ENCODE peak calls at places on chromosome 1, in nine cellular contexts. Q is pancreas, A is body of pancreas, F is AG04449, V is K562, X is stomach, J is fibroblast of mammary gland, H is endothelial cell, B is esophagus squamous epithelium. O is an unnamed sample.

GRCh38 chr1:43565600-43566360 is 35.1 kb downstream of the PTPRF start:
- DNase-seq in F (no peak), Q (peak; percentile 84), B (no peak), V (peak; percentile 93), A (peak; percentile 61), H (peak; percentile 66), J (peak; percentile 50), X (peak; percentile 55), O (no peak)

GRCh38 chr1:156618853-156619581 is at the start of gene HAPLN2:
- DNase-seq in B (no peak), V (peak; percentile 47), J (no peak), X (no peak), Q (no peak), F (no peak), A (peak; percentile 33), H (peak; percentile 73), O (no peak)

GRCh38 chr1:114009393-114009792 is 30.1 kb downstream of the OLFML3 start:
- DNase-seq in Q (no peak), V (no peak), F (no peak), X (no peak), J (peak; percentile 84), B (no peak), H (no peak), A (no peak), O (peak; percentile 72)

GRCh38 chr1:234716907-234717375 is 107.0 kb upstream of the IRF2BP2 start:
- DNase-seq in H (no peak), B (no peak), A (no peak), X (no peak), J (no peak), Q (no peak), F (no peak), V (no peak), O (no peak)

GRCh38 chr1:99250724-99251123 is 13.6 kb upstream of the PLPPR4 start:
- DNase-seq in J (no peak), H (no peak), A (no peak), B (no peak), V (no peak), F (no peak), X (no peak), Q (no peak), O (no peak)

GRCh38 chr1:56516539-56517252 is 62.7 kb downstream of the PLPP3 start:
- DNase-seq in X (peak; percentile 37), B (no peak), H (no peak), A (peak; percentile 82), J (peak; percentile 72), V (peak; percentile 42), F (peak; percentile 12), Q (no peak), O (peak; percentile 20)

GRCh38 chr1:34816778-34817177 is 24.0 kb downstream of the GJA4 start:
- DNase-seq in A (no peak), F (no peak), V (no peak), H (no peak), J (no peak), Q (no peak), B (no peak), X (no peak), O (no peak)

GRCh38 chr1:9459784-9460407 is 79.4 kb upstream of the SLC25A33 start:
- DNase-seq in B (no peak), X (no peak), A (no peak), H (no peak), F (no peak), V (no peak), J (no peak), Q (no peak), O (no peak)

GRCh38 chr1:151491641-151492040 is 19.5 kb upstream of the CGN start:
- DNase-seq in A (no peak), H (no peak), X (no peak), J (no peak), Q (no peak), V (no peak), B (no peak), F (no peak), O (no peak)

GRCh38 chr1:94143809-94144176 is 22.8 kb upstream of the ABCA4 start:
- DNase-seq in A (no peak), F (no peak), H (no peak), Q (no peak), X (no peak), V (no peak), B (no peak), J (no peak), O (no peak)

GRCh38 chr1:113946668-113947387 is 17.7 kb downstream of the HIPK1 start:
- DNase-seq in X (no peak), Q (no peak), B (no peak), V (no peak), F (no peak), A (no peak), J (no peak), H (no peak), O (no peak)

GRCh38 chr1:6612641-6613360 is 730 bp upstream of the PHF13 start:
- DNase-seq in J (peak; percentile 32), V (no peak), H (peak; percentile 36), X (peak; percentile 62), A (peak; percentile 53), Q (no peak), B (no peak), F (no peak), O (no peak)

GRCh38 chr1:167826127-167826526 is 87.8 kb downstream of the ADCY10 start:
- DNase-seq in H (no peak), Q (no peak), X (no peak), F (no peak), B (no peak), V (no peak), J (no peak), A (no peak), O (no peak)

GRCh38 chr1:4463631-4464030 is 190.8 kb upstream of the AJAP1 start:
- DNase-seq in X (no peak), Q (no peak), B (no peak), H (no peak), V (no peak), F (no peak), A (no peak), J (no peak), O (no peak)

GRCh38 chr1:170134606-170135005 is 11.2 kb upstream of the NTMT2 start:
- DNase-seq in A (no peak), Q (no peak), F (no peak), J (no peak), B (no peak), V (no peak), H (no peak), X (no peak), O (no peak)

GRCh38 chr1:212030936-212031528 is 4.3 kb downstream of the INTS7 start:
- DNase-seq in F (peak; percentile 87), J (peak; percentile 96), V (no peak), Q (no peak), B (no peak), H (no peak), X (no peak), A (no peak), O (peak; percentile 66)

GRCh38 chr1:150235436-150235851 is 468 bp downstream of the ANP32E start:
- DNase-seq in J (peak; percentile 20), H (peak; percentile 11), B (no peak), A (peak; percentile 20), Q (no peak), V (peak; percentile 51), F (no peak), X (no peak), O (no peak)

GRCh38 chr1:94633051-94633450 is 91.5 kb upstream of the F3 start:
- DNase-seq in A (peak; percentile 46), J (peak; percentile 67), B (no peak), Q (no peak), V (no peak), H (no peak), X (no peak), F (peak; percentile 55), O (no peak)

GRCh38 chr1:221945669-221946068 is 203.8 kb upstream of the DUSP10 start:
- DNase-seq in V (no peak), F (no peak), J (no peak), Q (no peak), X (no peak), H (no peak), B (no peak), A (no peak), O (no peak)
- TF ChIP-seq CTCF in V (no peak), F (no peak), J (no peak), Q (no peak), X (no peak), H (no peak), B (no peak), A (no peak), O (no peak)

GRCh38 chr1:21573971-21574458 is 64.8 kb downstream of the ALPL start:
- DNase-seq in Q (peak; percentile 81), J (peak; percentile 83), B (no peak), X (peak; percentile 80), F (no peak), H (peak; percentile 71), A (peak; percentile 82), V (peak; percentile 49), O (peak; percentile 92)
- TF ChIP-seq CTCF in Q (no peak), J (peak; percentile 58), B (peak; percentile 32), X (peak; percentile 27), F (peak; percentile 60), H (peak; percentile 16), A (peak; percentile 40), V (peak; percentile 79), O (peak; percentile 62)

GRCh38 chr1:38889589-38889988 is 8.2 kb upstream of the GJA9 start:
- DNase-seq in V (no peak), B (no peak), Q (no peak), X (no peak), F (no peak), A (no peak), J (no peak), H (no peak), O (no peak)

GRCh38 chr1:38896169-38896568 is 14.8 kb upstream of the GJA9 start:
- DNase-seq in A (no peak), J (no peak), Q (no peak), H (no peak), X (no peak), F (no peak), V (no peak), B (no peak), O (no peak)

GRCh38 chr1:38888423-38889333 is 7.3 kb upstream of the GJA9 start:
- DNase-seq in X (no peak), J (no peak), H (no peak), Q (no peak), V (no peak), F (no peak), B (no peak), A (no peak), O (no peak)

GRCh38 chr1:38892976-38893375 is 11.6 kb upstream of the GJA9 start:
- DNase-seq in H (no peak), A (no peak), F (no peak), X (no peak), V (no peak), J (no peak), B (no peak), Q (no peak), O (no peak)

DNA sequence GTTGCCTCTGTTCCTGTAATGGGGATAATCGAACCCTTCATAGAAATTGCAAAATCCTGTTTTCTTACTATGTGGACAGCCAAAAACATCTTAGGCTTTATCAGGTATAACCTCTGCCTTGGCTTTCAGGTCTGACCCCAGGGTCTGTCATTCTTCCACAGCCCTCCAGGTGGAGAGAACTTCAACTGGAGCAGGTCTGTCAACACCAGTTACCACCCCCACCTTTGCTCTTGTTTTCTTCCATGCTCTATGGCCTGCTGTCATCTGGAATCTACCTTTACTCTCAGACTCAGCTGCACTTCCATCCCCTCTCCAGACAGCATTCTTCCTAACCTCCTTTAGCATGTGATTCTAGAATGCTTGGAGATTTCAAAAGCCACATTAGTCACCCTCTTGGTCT is 10.4 kb upstream of the GJA9 start:
- DNase-seq in V (peak; percentile 49), A (no peak), Q (no peak), X (no peak), B (no peak), F (no peak), J (no peak), H (no peak), O (no peak)
- TF ChIP-seq CTCF in V (peak; percentile 40), A (no peak), Q (no peak), X (no peak), B (no peak), F (no peak), J (peak; percentile 7), H (no peak), O (peak; percentile 4)

GRCh38 chr1:29912413-29912812 is 676.1 kb downstream of the PTPRU start:
- DNase-seq in Q (no peak), F (no peak), B (no peak), V (no peak), H (no peak), J (peak; percentile 32), A (no peak), X (no peak), O (peak; percentile 6)
- TF ChIP-seq CTCF in Q (no peak), F (peak; percentile 52), B (no peak), V (peak; percentile 55), H (no peak), J (peak; percentile 29), A (no peak), X (no peak), O (peak; percentile 43)

O was measured in astrocyte of the cerebellum.